ENCODE peak calls at places on chromosomes 12 and 14, in seven cellular contexts. D is psoas muscle, E is A549, T is left ventricle myocardium inferior, K is HFFc6, H is fibroblast of the aortic adventitia, P is fibroblast of pulmonary artery. R is an unnamed sample.
A peak's percentile ranks its signal among the peaks of the same experiment; 100 is the strongest.

GRCh38 chr12:104718581-104718980 is 239.5 kb downstream of the SLC41A2 start:
- DNase-seq in D (no peak), E (no peak), T (no peak), K (no peak), H (peak; percentile 48), P (peak; percentile 37), R (no peak)

GRCh38 chr14:34423445-34423844 is 38.6 kb downstream of the SPTSSA start:
- DNase-seq in D (no peak), E (no peak), T (no peak), K (no peak), H (no peak), P (no peak), R (no peak)

GRCh38 chr14:70808023-70808401 is 1.3 kb downstream of the MAP3K9 start:
- DNase-seq in D (no peak), E (peak; percentile 68), T (no peak), K (no peak), H (no peak), P (no peak), R (peak; percentile 76)

GRCh38 chr14:39266589-39266870 is 32.8 kb downstream of the MIA2 start:
- DNase-seq in D (peak; percentile 72), E (no peak), T (no peak), K (peak; percentile 18), H (peak; percentile 48), P (peak; percentile 47), R (peak; percentile 59)

GRCh38 chr12:92389466-92389865 is 243.8 kb upstream of the BTG1 start:
- DNase-seq in D (no peak), E (no peak), T (no peak), K (no peak), H (no peak), P (no peak), R (no peak)

GRCh38 chr12:29053567-29053966 is 95.5 kb upstream of the FAR2 start:
- DNase-seq in D (no peak), E (no peak), T (no peak), K (no peak), H (no peak), P (no peak), R (peak; percentile 9)

GRCh38 chr14:98959958-98960616 is 311.9 kb downstream of the BCL11B start:
- DNase-seq in D (no peak), E (no peak), T (no peak), K (no peak), H (no peak), P (no peak), R (no peak)

GRCh38 chr12:130064999-130065398 is 97.3 kb upstream of the FZD10 start:
- DNase-seq in D (no peak), E (no peak), T (no peak), K (no peak), H (no peak), P (no peak), R (no peak)

GRCh38 chr12:65106948-65107347 is 14.2 kb downstream of the WIF1 start:
- DNase-seq in D (no peak), E (peak; percentile 12), T (no peak), K (peak; percentile 2), H (peak; percentile 25), P (peak; percentile 17), R (peak; percentile 21)
- TF ChIP-seq CTCF in D (no peak), E (peak; percentile 50), T (peak; percentile 40), K (peak; percentile 76), H (peak; percentile 33), P (peak; percentile 46), R (peak; percentile 6)

GRCh38 chr12:121187501-121187900 is 22.4 kb upstream of the P2RX4 start:
- DNase-seq in D (no peak), E (no peak), T (no peak), K (no peak), H (no peak), P (no peak), R (no peak)
- TF ChIP-seq CTCF in D (no peak), E (no peak), T (no peak), K (no peak), H (no peak), P (no peak), R (no peak)

DNA sequence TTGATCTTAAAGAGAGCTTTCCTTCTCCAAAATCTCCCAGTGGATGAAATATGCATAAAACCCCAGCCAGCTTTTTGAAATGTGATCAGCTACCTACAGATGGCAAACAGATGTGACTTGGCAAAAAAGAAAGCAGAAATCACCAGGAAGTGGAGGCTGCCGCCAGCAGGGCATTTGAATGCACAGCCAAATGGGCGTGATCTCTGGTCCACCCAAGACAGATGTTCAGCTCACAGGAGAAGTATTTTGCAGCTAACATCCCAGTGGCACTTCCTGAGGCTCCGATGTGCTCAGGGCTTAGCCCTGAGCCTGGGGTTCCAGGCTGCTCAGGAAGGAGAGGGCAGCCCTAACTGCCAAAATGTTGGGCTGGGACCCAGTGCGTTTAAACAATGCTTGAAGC is 78.2 kb downstream of the LGMN start:
- DNase-seq in D (peak; percentile 21), E (no peak), T (no peak), K (peak; percentile 64), H (peak; percentile 93), P (peak; percentile 60), R (no peak)
- TF ChIP-seq CTCF in D (no peak), E (no peak), T (no peak), K (peak; percentile 65), H (peak; percentile 42), P (peak; percentile 19), R (no peak)

GRCh38 chr12:53998900-53999236 is 1.1 kb upstream of the HOXC9 start:
- DNase-seq in D (no peak), E (no peak), T (no peak), K (no peak), H (no peak), P (no peak), R (no peak)
- TF ChIP-seq CTCF in D (no peak), E (no peak), T (no peak), K (no peak), H (no peak), P (no peak), R (no peak)

GRCh38 chr14:56892959-56893358 is 82.7 kb upstream of the OTX2 start:
- DNase-seq in D (no peak), E (no peak), T (no peak), K (no peak), H (no peak), P (no peak), R (no peak)
- TF ChIP-seq CTCF in D (no peak), E (no peak), T (no peak), K (no peak), H (no peak), P (no peak), R (no peak)

DNA sequence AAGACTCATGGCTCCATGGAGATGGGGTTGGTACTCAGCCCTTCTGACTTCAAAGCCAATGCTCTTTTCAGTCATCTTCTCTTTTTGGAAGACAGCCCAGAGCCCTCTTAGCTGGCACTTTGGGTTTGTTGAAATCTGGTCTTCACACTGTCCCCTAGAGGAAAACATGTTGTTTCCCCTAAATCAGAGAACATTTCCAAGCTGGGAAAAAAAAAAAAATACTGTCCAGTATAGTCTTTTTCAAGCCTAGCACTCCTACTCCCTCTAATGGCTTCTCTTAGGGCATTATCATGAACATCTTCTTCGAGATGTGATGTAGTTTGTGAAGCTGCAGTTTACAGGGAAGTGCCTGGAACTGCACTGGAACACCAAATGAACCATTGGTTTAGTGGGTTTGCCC is 3.0 kb upstream of the ZC3H14 start:
- DNase-seq in D (no peak), E (no peak), T (no peak), K (peak; percentile 81), H (peak; percentile 75), P (peak; percentile 69), R (no peak)
- TF ChIP-seq CTCF in D (peak; percentile 38), E (peak; percentile 54), T (peak; percentile 53), K (peak; percentile 74), H (peak; percentile 69), P (peak; percentile 52), R (no peak)

GRCh38 chr12:68686262-68686594 is 550 bp upstream of the NUP107 start:
- DNase-seq in D (no peak), E (no peak), T (no peak), K (no peak), H (peak; percentile 7), P (no peak), R (no peak)

GRCh38 chr12:68686595-68687521 is at the start of gene NUP107:
- DNase-seq in D (peak; percentile 99), E (peak; percentile 93), T (peak; percentile 99), K (peak; percentile 99), H (peak; percentile 100), P (peak; percentile 100), R (peak; percentile 92)
- TF ChIP-seq CTCF in D (peak; percentile 11), E (no peak), T (peak; percentile 32), K (peak; percentile 46), H (peak; percentile 40), P (peak; percentile 17), R (no peak)

DNA sequence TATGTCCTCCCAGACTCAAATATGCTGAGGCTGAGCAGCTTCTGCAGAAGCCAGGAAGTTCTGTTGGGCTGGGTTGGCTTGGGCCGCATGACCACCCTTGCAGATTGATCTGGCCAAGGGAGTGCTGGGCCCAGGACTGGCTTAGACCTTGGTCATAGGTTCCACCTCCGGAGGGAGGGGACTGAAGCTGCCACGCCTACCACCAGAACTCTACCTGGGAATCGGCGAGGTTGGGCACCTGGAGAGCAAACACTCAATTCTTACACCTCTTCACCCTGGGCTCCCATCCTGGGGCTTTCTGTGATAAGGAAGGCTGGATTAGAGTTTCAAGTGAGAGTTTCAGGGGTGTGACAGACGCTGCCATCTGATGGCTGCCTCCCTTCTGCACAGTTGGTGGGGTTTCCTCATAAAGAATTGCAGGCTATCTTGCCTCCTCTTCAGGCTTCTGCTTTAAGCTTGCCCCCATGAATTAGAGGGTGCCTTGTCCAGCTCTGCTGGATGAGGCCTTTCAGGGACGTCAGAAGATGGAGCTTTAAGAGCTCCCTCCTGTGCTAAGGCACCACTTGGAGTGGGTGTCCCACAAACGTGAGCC is 5.8 kb downstream of the SLC24A4 start:
- DNase-seq in D (no peak), E (no peak), T (no peak), K (no peak), H (no peak), P (no peak), R (peak; percentile 22)
- TF ChIP-seq CTCF in D (no peak), E (no peak), T (no peak), K (no peak), H (no peak), P (no peak), R (peak; percentile 12)

GRCh38 chr14:100467939-100468338 is 119.3 kb downstream of the BEGAIN start:
- DNase-seq in D (no peak), E (no peak), T (no peak), K (no peak), H (no peak), P (no peak), R (no peak)

GRCh38 chr14:100471451-100472093 is 115.6 kb downstream of the BEGAIN start:
- DNase-seq in D (peak; percentile 50), E (no peak), T (no peak), K (no peak), H (no peak), P (no peak), R (no peak)

GRCh38 chr14:100468557-100468956 is 118.7 kb downstream of the BEGAIN start:
- DNase-seq in D (no peak), E (no peak), T (no peak), K (no peak), H (no peak), P (no peak), R (no peak)

GRCh38 chr14:100470523-100470897 is 116.7 kb downstream of the BEGAIN start:
- DNase-seq in D (no peak), E (no peak), T (no peak), K (no peak), H (no peak), P (no peak), R (no peak)

GRCh38 chr14:100469632-100470522 is 117.3 kb downstream of the BEGAIN start:
- DNase-seq in D (no peak), E (no peak), T (no peak), K (no peak), H (no peak), P (no peak), R (no peak)
- TF ChIP-seq CTCF in D (no peak), E (no peak), T (no peak), K (no peak), H (no peak), P (no peak), R (no peak)